ENCODE peak calls at places on chromosomes 11 and 22, in four cellular contexts. Z, W, R and X are unnamed samples.

GRCh38 chr11:12123177-12123576 is 12.8 kb downstream of the MICAL2 start:
- DNase-seq in Z (no peak), W (no peak), R (no peak), X (no peak)

GRCh38 chr11:12693485-12694181 is 19.4 kb downstream of the TEAD1 start:
- DNase-seq in Z (peak; percentile 96), W (peak; percentile 34), R (peak; percentile 54), X (peak; percentile 42)

GRCh38 chr11:118415739-118416068 is 14.3 kb downstream of the ATP5MG start:
- DNase-seq in Z (peak; percentile 33), W (peak; percentile 68), R (peak; percentile 40), X (peak; percentile 41)

GRCh38 chr11:797300-798092 is 585 bp downstream of the SLC25A22 start:
- DNase-seq in Z (no peak), W (peak; percentile 92), R (peak; percentile 80), X (peak; percentile 60)

GRCh38 chr11:30488304-30488998 is 97.7 kb downstream of the MPPED2 start:
- DNase-seq in Z (no peak), W (peak; percentile 42), R (peak; percentile 60), X (peak; percentile 53)

GRCh38 chr11:73248526-73249185 is 23.5 kb upstream of the P2RY6 start:
- DNase-seq in Z (no peak), W (no peak), R (no peak), X (no peak)

GRCh38 chr11:76703707-76704106 is 33.2 kb upstream of the LRRC32 start:
- DNase-seq in Z (no peak), W (no peak), R (no peak), X (no peak)

GRCh38 chr11:107898270-107898669 is 30.0 kb upstream of the RAB39A start:
- DNase-seq in Z (peak; percentile 36), W (peak; percentile 43), R (no peak), X (no peak)

GRCh38 chr11:71178076-71178475 is 74.3 kb downstream of the SHANK2 start:
- DNase-seq in Z (no peak), W (no peak), R (no peak), X (no peak)

GRCh38 chr11:35918716-35919115 is 25.1 kb upstream of the LDLRAD3 start:
- DNase-seq in Z (no peak), W (no peak), R (no peak), X (no peak)

GRCh38 chr11:122146475-122146874 is 30.5 kb upstream of the BLID start:
- DNase-seq in Z (peak; percentile 81), W (no peak), R (no peak), X (no peak)

GRCh38 chr22:49693416-49693815 is 134.3 kb downstream of the BRD1 start:
- DNase-seq in Z (no peak), W (no peak), R (no peak), X (peak; percentile 14)

GRCh38 chr11:36162909-36163434 is 126.3 kb downstream of the COMMD9 start:
- DNase-seq in Z (no peak), W (peak; percentile 62), R (no peak), X (no peak)

GRCh38 chr22:24482586-24482985 is 12.5 kb upstream of the UPB1 start:
- DNase-seq in Z (no peak), W (no peak), R (no peak), X (no peak)

GRCh38 chr11:84019576-84020194 is 733.5 kb upstream of the CCDC90B start:
- DNase-seq in Z (no peak), W (no peak), R (no peak), X (no peak)

GRCh38 chr11:123653997-123654565 is 343 bp downstream of the SCN3B start:
- DNase-seq in Z (no peak), W (peak; percentile 81), R (peak; percentile 25), X (peak; percentile 32)

GRCh38 chr22:41772645-41773044 is 27.8 kb upstream of the CCDC134 start:
- DNase-seq in Z (no peak), W (no peak), R (no peak), X (no peak)

GRCh38 chr22:45319319-45319675 is 9.6 kb downstream of the FAM118A start:
- DNase-seq in Z (no peak), W (peak; percentile 60), R (no peak), X (no peak)

GRCh38 chr11:71251761-71252433 is 480 bp downstream of the SHANK2 start:
- DNase-seq in Z (no peak), W (peak; percentile 92), R (peak; percentile 43), X (peak; percentile 57)

GRCh38 chr11:117610045-117610444 is 187.0 kb downstream of the DSCAML1 start:
- DNase-seq in Z (no peak), W (no peak), R (no peak), X (no peak)

GRCh38 chr11:117328414-117329010 is 858 bp downstream of the CEP164 start:
- DNase-seq in Z (no peak), W (peak; percentile 55), R (peak; percentile 28), X (peak; percentile 31)

GRCh38 chr11:135075740-135076139 is 663.7 kb upstream of the B3GAT1 start:
- DNase-seq in Z (peak; percentile 71), W (no peak), R (peak; percentile 32), X (peak; percentile 60)

GRCh38 chr11:65431452-65432132 is 9.0 kb downstream of the NEAT1 start:
- DNase-seq in Z (no peak), W (no peak), R (peak; percentile 32), X (no peak)

GRCh38 chr11:100629671-100630070 is 57.4 kb upstream of the ARHGAP42 start:
- DNase-seq in Z (no peak), W (no peak), R (no peak), X (no peak)

GRCh38 chr22:31085493-31085824 is 4.3 kb downstream of the SMTN start:
- DNase-seq in Z (no peak), W (no peak), R (peak; percentile 45), X (no peak)

GRCh38 chr11:104531894-104532293 is 366.4 kb downstream of the CASP12 start:
- DNase-seq in Z (no peak), W (no peak), R (no peak), X (no peak)

GRCh38 chr11:102783720-102784119 is 3.3 kb upstream of the MMP10 start:
- DNase-seq in Z (no peak), W (no peak), R (no peak), X (no peak)

GRCh38 chr11:2074266-2074825 is 64.8 kb downstream of the IGF2 start:
- DNase-seq in Z (no peak), W (no peak), R (no peak), X (peak; percentile 23)
- TF ChIP-seq CTCF in Z (peak; percentile 72), W (peak; percentile 12), R (no peak), X (no peak)

GRCh38 chr22:33447733-33448132 is 389.6 kb upstream of the SYN3 start:
- DNase-seq in Z (no peak), W (no peak), R (no peak), X (no peak)
- TF ChIP-seq POLR2AphosphoS5 in Z (no peak), W (no peak), R (no peak), X (no peak)

DNA sequence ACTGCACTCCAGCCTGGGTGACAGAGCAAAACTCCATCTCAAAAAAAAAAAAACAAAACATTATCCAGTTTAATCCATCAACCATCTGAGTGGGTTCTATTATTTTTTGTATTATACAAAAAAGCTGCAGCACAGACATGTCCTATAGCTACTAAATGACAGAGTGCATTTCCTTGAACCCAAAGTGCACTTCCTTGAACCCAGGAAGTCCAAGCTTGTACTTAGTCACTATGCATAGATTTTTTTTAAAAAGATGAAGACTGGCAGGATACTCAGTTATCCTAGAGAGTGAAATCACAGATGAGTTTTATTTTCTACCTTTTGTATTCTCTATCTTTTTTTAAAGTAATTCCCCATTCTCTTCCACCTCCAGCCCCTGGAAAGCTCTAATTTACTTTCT is 8.0 kb upstream of the RRAS2 start:
- DNase-seq in Z (no peak), W (no peak), R (no peak), X (no peak)
- H3K4me1 ChIP-seq in Z (no peaks in the 10 kb centered on the region), W (peaks cover 9% of the 10 kb centered on the region), R (no peaks in the 10 kb centered on the region), X (no peaks in the 10 kb centered on the region)

GRCh38 chr11:120239713-120240640 is at the start of gene POU2F3:
- DNase-seq in Z (no peak), W (peak; percentile 70), R (no peak), X (peak; percentile 52)
- TF ChIP-seq CTCF in Z (peak; percentile 37), W (peak; percentile 24), R (no peak), X (no peak)

DNA sequence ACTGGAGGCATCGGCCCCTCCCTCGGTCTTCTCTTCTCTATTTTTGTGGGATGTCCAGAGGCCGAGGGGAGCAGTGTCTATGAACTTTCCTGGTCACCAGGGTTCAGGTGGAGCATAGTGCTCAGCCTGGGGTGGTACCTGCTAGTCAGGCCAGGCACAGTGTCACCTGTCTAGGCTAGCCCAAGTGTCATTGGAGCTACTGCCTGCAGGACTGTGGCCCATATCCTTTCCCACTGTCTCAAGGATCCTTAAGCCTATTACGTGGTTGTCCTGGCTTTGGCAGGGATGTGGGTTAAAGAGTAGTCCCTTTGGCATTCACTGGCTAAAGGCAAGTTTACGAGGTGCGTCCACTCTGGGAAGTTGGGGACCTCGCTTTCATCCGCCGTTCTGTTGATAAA is 9.3 kb downstream of the RBM14 start:
- DNase-seq in Z (no peak), W (no peak), R (no peak), X (no peak)
- TF ChIP-seq POLR2AphosphoS5 in Z (no peak), W (no peak), R (no peak), X (no peak)

GRCh38 chr11:27207025-27207650 is 155.9 kb downstream of the CCDC34 start:
- DNase-seq in Z (no peak), W (no peak), R (no peak), X (no peak)

GRCh38 chr11:27211370-27212127 is 151.5 kb downstream of the CCDC34 start:
- DNase-seq in Z (peak; percentile 7), W (no peak), R (no peak), X (no peak)

GRCh38 chr11:27208846-27209245 is 154.2 kb downstream of the CCDC34 start:
- DNase-seq in Z (no peak), W (no peak), R (no peak), X (no peak)

GRCh38 chr11:27210509-27210908 is 152.5 kb downstream of the CCDC34 start:
- DNase-seq in Z (no peak), W (no peak), R (no peak), X (no peak)

DNA sequence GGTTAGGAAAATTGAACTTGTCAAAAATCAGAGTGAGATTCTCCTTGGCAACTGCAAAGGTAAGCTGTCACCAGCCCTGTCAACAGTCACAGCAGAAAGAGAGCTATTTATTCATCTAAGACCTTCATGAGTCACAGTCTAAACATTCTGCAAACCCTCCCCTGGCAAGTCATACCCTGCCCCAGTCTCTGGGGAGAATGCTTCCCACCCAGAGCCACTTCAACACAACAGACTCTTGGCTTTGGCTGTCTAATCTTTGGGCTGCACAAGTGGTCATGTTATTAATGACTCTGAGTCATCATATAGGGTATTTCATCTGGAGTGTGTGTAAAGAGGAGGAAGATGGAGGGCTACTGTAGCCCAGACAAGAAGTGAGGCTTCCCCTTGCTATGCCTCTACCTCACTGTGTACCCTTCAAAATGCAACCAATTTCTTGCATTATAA is 153.4 kb downstream of the CCDC34 start:
- DNase-seq in Z (peak; percentile 40), W (no peak), R (no peak), X (no peak)
- H3K4me1 ChIP-seq in Z (peaks cover 10% of the 10 kb centered on the region), W (peaks cover 6% of the 10 kb centered on the region), R (peaks cover 33% of the 10 kb centered on the region), X (peaks cover 12% of the 10 kb centered on the region)

GRCh38 chr11:34886609-34887008 is 29.6 kb downstream of the APIP start:
- DNase-seq in Z (no peak), W (no peak), R (no peak), X (no peak)

GRCh38 chr11:34891611-34892010 is 24.6 kb downstream of the APIP start:
- DNase-seq in Z (no peak), W (no peak), R (no peak), X (no peak)

GRCh38 chr11:34887260-34887659 is 28.9 kb downstream of the APIP start:
- DNase-seq in Z (no peak), W (no peak), R (no peak), X (no peak)

GRCh38 chr11:34890812-34891211 is 25.4 kb downstream of the APIP start:
- DNase-seq in Z (peak; percentile 56), W (peak; percentile 28), R (no peak), X (no peak)

GRCh38 chr11:34890089-34890488 is 26.1 kb downstream of the APIP start:
- DNase-seq in Z (no peak), W (no peak), R (no peak), X (no peak)
- TF ChIP-seq CTCF in Z (peak; percentile 62), W (peak; percentile 49), R (peak; percentile 69), X (no peak)